ENCODE peak calls at places on chromosomes 4 and X, in four cellular contexts. One of them, this sample, is unnamed.

GRCh38 chrX:11100281-11101035 is 10.7 kb upstream of the HCCS start:
- DNase-seq in GM12892: no peak
- DNase-seq in body of pancreas: peak
- DNase-seq in HCT116: no peak
- DNase-seq in this sample: no peak

GRCh38 chr4:46715468-46715867 is 193.6 kb downstream of the COX7B2 start:
- DNase-seq in GM12892: no peak
- DNase-seq in body of pancreas: no peak
- DNase-seq in HCT116: no peak
- DNase-seq in this sample: no peak

GRCh38 chr4:112526061-112526460 is 10.1 kb upstream of the NEUROG2 start:
- DNase-seq in GM12892: no peak
- DNase-seq in body of pancreas: no peak
- DNase-seq in HCT116: no peak
- DNase-seq in this sample: no peak

GRCh38 chr4:2977116-2978097 is 14.0 kb downstream of the GRK4 start:
- DNase-seq in GM12892: no peak
- DNase-seq in body of pancreas: no peak
- DNase-seq in HCT116: no peak
- DNase-seq in this sample: no peak

GRCh38 chr4:5036239-5036638 is 15.0 kb upstream of the STK32B start:
- DNase-seq in GM12892: no peak
- DNase-seq in body of pancreas: no peak
- DNase-seq in HCT116: no peak
- DNase-seq in this sample: no peak

GRCh38 chr4:5517372-5517771 is 191.0 kb downstream of the EVC2 start:
- DNase-seq in GM12892: no peak
- DNase-seq in body of pancreas: no peak
- DNase-seq in HCT116: no peak
- DNase-seq in this sample: no peak

GRCh38 chr4:22029803-22030202 is 81.2 kb upstream of the KCNIP4 start:
- DNase-seq in GM12892: no peak
- DNase-seq in body of pancreas: no peak
- DNase-seq in HCT116: no peak
- DNase-seq in this sample: no peak

GRCh38 chrX:3017492-3017891 is 11.1 kb downstream of the ARSH start:
- DNase-seq in GM12892: no peak
- DNase-seq in body of pancreas: no peak
- DNase-seq in HCT116: no peak
- DNase-seq in this sample: no peak

GRCh38 chr4:16667464-16667863 is 231.0 kb downstream of the LDB2 start:
- DNase-seq in GM12892: no peak
- DNase-seq in body of pancreas: no peak
- DNase-seq in HCT116: no peak
- DNase-seq in this sample: no peak

GRCh38 chrX:130184168-130184567 is 12.4 kb downstream of the RAB33A start:
- DNase-seq in GM12892: no peak
- DNase-seq in body of pancreas: no peak
- DNase-seq in HCT116: no peak
- DNase-seq in this sample: no peak

GRCh38 chr4:68324509-68325262 is 25.2 kb downstream of the YTHDC1 start:
- DNase-seq in GM12892: no peak
- DNase-seq in body of pancreas: no peak
- DNase-seq in HCT116: no peak
- DNase-seq in this sample: no peak

GRCh38 chrX:12704706-12705105 is 86.5 kb upstream of the PRPS2 start:
- DNase-seq in GM12892: no peak
- DNase-seq in body of pancreas: no peak
- DNase-seq in HCT116: no peak
- DNase-seq in this sample: no peak

GRCh38 chrX:17567173-17567572 is 170.1 kb upstream of the SCML1 start:
- DNase-seq in GM12892: no peak
- DNase-seq in body of pancreas: no peak
- DNase-seq in HCT116: no peak
- DNase-seq in this sample: no peak

DNA sequence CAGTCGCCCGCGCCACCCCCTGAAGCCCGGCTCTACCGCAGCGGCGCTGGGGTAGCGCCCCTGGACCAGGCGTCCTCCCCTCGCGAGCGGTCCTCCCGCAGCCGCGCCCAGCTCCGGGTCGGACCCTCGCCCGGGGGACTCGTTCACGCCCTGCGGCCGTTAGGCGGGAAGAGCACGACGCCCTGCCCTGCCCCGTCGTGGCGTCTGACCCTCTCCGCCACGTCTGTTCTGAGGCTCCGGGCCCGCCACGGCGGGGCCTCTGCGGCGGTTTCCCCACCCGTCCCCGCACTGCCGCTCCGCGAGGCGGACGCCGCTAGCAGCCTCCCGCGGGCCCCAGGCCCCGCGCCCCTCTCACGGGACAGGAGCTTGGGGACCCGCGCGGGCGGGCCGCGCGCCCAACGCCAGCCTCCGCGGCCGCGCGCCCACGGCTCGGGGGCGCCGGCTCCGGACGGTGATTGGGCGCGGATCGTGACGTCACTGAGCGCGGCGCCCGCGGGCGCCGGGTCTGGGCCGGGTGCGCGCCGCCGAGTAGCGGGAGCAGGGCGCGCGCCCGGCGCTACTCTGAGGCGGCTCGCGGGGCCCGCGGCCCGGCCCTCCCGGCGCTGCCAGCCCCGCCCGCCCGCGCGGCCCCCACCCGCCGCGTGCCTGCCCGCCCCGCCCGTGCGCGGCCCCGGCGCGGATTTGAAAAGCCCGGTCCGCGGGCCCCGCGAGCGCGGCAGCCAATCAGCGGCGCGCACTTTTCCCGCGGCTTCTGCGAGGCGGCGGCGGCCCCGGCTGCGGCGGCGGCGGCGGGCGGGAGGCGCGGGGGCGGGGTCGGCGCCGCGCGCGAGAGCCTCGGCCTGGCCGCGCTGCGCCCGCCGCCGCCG is at the start of gene NSD2:
- DNase-seq in GM12892: peak
- DNase-seq in body of pancreas: peak
- DNase-seq in HCT116: peak
- DNase-seq in this sample: peak
- TF ChIP-seq POLR2A in GM12892: peak
- TF ChIP-seq POLR2A in body of pancreas: peak
- TF ChIP-seq POLR2A in HCT116: peak
- TF ChIP-seq POLR2A in this sample: peak

GRCh38 chr4:128303986-128304385 is 16.4 kb upstream of the PGRMC2 start:
- DNase-seq in GM12892: no peak
- DNase-seq in body of pancreas: no peak
- DNase-seq in HCT116: no peak
- DNase-seq in this sample: no peak
- TF ChIP-seq POLR2A in GM12892: no peak
- TF ChIP-seq POLR2A in body of pancreas: no peak
- TF ChIP-seq POLR2A in HCT116: no peak
- TF ChIP-seq POLR2A in this sample: no peak

GRCh38 chr4:110680217-110680616 is 57.3 kb upstream of the PITX2 start:
- DNase-seq in GM12892: no peak
- DNase-seq in body of pancreas: no peak
- DNase-seq in HCT116: no peak
- DNase-seq in this sample: no peak
- TF ChIP-seq POLR2A in GM12892: no peak
- TF ChIP-seq POLR2A in body of pancreas: no peak
- TF ChIP-seq POLR2A in HCT116: no peak
- TF ChIP-seq POLR2A in this sample: no peak

GRCh38 chr4:173178144-173178543 is 9.5 kb downstream of the GALNT7 start:
- DNase-seq in GM12892: no peak
- DNase-seq in body of pancreas: no peak
- DNase-seq in HCT116: no peak
- DNase-seq in this sample: no peak

GRCh38 chr4:173181769-173182374 is 13.3 kb downstream of the GALNT7 start:
- DNase-seq in GM12892: no peak
- DNase-seq in body of pancreas: no peak
- DNase-seq in HCT116: peak
- DNase-seq in this sample: no peak

GRCh38 chr4:173176010-173176409 is 7.4 kb downstream of the GALNT7 start:
- DNase-seq in GM12892: no peak
- DNase-seq in body of pancreas: no peak
- DNase-seq in HCT116: no peak
- DNase-seq in this sample: no peak

GRCh38 chr4:173174184-173175156 is 5.9 kb downstream of the GALNT7 start:
- DNase-seq in GM12892: no peak
- DNase-seq in body of pancreas: no peak
- DNase-seq in HCT116: no peak
- DNase-seq in this sample: no peak

GRCh38 chr4:173177232-173177631 is 8.6 kb downstream of the GALNT7 start:
- DNase-seq in GM12892: no peak
- DNase-seq in body of pancreas: no peak
- DNase-seq in HCT116: no peak
- DNase-seq in this sample: no peak
- TF ChIP-seq POLR2A in GM12892: no peak
- TF ChIP-seq POLR2A in body of pancreas: no peak
- TF ChIP-seq POLR2A in HCT116: no peak
- TF ChIP-seq POLR2A in this sample: no peak

DNA sequence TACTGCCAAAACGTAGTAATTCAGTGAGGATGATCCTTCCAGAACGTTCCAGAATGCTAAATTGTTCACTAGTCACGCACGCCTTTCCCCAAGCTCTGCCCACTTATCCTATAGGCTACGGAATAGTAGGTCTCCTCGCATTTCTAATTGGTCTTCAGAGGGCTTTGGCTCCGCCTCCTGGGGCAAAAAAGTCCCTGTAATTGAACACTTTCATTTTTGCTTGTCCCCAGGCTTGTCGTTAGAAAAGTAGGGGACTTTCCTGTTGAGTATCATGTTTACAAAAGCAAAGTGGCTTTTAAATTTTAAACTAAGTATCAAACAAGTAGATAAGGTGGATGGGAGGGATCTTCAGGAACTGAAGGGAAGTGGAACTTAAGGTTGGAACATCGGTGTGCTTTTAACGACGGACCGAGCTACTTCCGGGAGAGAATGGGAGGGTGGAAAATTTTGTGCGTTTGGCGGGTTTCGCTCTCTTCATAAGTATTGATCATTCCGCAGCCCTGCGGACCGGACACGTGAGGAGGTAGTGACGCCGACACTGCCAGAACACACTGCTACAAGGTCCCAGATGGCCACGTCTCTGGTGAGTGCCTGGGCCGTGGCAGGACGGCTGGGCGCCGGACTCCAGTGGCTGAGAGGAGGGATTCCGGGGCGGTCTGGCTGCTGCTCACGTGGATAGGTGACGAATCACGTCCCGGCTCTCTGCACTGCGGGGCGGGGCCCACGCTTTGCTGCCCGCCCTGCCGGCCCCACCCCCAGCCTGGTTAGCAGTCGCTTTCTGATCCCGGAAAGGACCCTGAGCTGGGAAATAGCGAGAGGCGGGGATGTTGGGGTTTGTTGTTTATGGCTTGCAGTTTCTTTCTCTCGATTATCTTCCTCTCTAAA is at the start of gene NXT2:
- DNase-seq in GM12892: peak
- DNase-seq in body of pancreas: peak
- DNase-seq in HCT116: peak
- DNase-seq in this sample: peak
- TF ChIP-seq POLR2A in GM12892: peak
- TF ChIP-seq POLR2A in body of pancreas: peak
- TF ChIP-seq POLR2A in HCT116: peak
- TF ChIP-seq POLR2A in this sample: no peak

GRCh38 chr4:52718123-52718522 is 33.1 kb downstream of the ERVMER34-1 start:
- DNase-seq in GM12892: no peak
- DNase-seq in body of pancreas: no peak
- DNase-seq in HCT116: no peak
- DNase-seq in this sample: no peak
- TF ChIP-seq POLR2A in GM12892: peak
- TF ChIP-seq POLR2A in body of pancreas: no peak
- TF ChIP-seq POLR2A in HCT116: no peak
- TF ChIP-seq POLR2A in this sample: no peak

DNA sequence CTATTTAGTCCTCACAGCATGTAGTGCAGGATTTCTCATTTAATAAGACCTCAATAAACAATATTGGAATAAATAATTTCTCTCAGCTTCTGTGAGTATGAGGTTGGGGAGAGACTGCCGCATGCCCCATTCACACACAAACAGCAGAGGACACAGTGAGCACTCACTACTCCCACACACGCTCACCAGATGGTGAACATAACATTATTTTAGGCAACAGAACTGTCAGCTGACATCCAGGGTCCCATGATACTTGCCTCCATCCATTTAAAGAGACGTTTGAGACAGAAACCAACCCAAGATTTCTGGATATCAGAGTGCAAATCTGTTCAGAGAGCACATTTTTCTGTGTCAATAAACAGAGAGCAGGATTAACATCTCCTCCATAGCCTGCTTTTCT is 16.9 kb downstream of the GPRIN3 start:
- DNase-seq in GM12892: no peak
- DNase-seq in body of pancreas: no peak
- DNase-seq in HCT116: no peak
- DNase-seq in this sample: no peak
- TF ChIP-seq POLR2A in GM12892: no peak
- TF ChIP-seq POLR2A in body of pancreas: no peak
- TF ChIP-seq POLR2A in HCT116: no peak
- TF ChIP-seq POLR2A in this sample: no peak

This sample was measured in upper lobe of left lung.